ENCODE peak calls at places on chromosome 19, in four cellular contexts. S, Q, T and O are unnamed samples.

GRCh38 chr19:45815501-45816216 is 551 bp upstream of the RSPH6A start:
- DNase-seq in S (no peak), Q (no peak), T (no peak), O (no peak)

GRCh38 chr19:1082165-1082927 is 12.8 kb downstream of the POLR2E start:
- DNase-seq in S (peak), Q (peak), T (no peak), O (no peak)

GRCh38 chr19:6100284-6100915 is 9.9 kb downstream of the RFX2 start:
- DNase-seq in S (no peak), Q (peak), T (no peak), O (no peak)

GRCh38 chr19:480016-480855 is 16.1 kb upstream of the MADCAM1 start:
- DNase-seq in S (peak), Q (peak), T (peak), O (peak)

GRCh38 chr19:55165952-55166529 is 372 bp downstream of the DNAAF3 start:
- DNase-seq in S (peak), Q (peak), T (peak), O (peak)

GRCh38 chr19:3075605-3076431 is 13.5 kb upstream of the TLE5 start:
- DNase-seq in S (peak), Q (peak), T (no peak), O (peak)

GRCh38 chr19:2039082-2039958 is 11.7 kb downstream of the MKNK2 start:
- DNase-seq in S (no peak), Q (no peak), T (no peak), O (no peak)

GRCh38 chr19:10007366-10007765 is 2.9 kb downstream of the COL5A3 start:
- DNase-seq in S (no peak), Q (no peak), T (no peak), O (no peak)

GRCh38 chr19:49799798-49800376 is 13.2 kb downstream of the FUZ start:
- DNase-seq in S (no peak), Q (peak), T (no peak), O (no peak)

GRCh38 chr19:39129116-39129515 is 3.5 kb downstream of the PAK4 start:
- DNase-seq in S (no peak), Q (no peak), T (no peak), O (no peak)

GRCh38 chr19:752652-753517 is 2.0 kb downstream of the MISP start:
- DNase-seq in S (peak), Q (no peak), T (no peak), O (no peak)

GRCh38 chr19:15201374-15202023 is 704 bp upstream of the NOTCH3 start:
- DNase-seq in S (no peak), Q (no peak), T (no peak), O (no peak)

GRCh38 chr19:41995959-41996797 is 2.1 kb upstream of the ATP1A3 start:
- DNase-seq in S (no peak), Q (no peak), T (peak), O (peak)

GRCh38 chr19:6060600-6061391 is 49.5 kb downstream of the RFX2 start:
- DNase-seq in S (peak), Q (peak), T (no peak), O (no peak)

GRCh38 chr19:13267131-13267530 is 116.9 kb downstream of the IER2 start:
- DNase-seq in S (no peak), Q (no peak), T (no peak), O (no peak)

GRCh38 chr19:1161716-1162115 is 12.4 kb downstream of the SBNO2 start:
- DNase-seq in S (peak), Q (no peak), T (no peak), O (no peak)

GRCh38 chr19:38684078-38684861 is 36.8 kb downstream of the ACTN4 start:
- DNase-seq in S (peak), Q (peak), T (peak), O (no peak)

GRCh38 chr19:16327501-16327900 is 2.9 kb downstream of the KLF2 start:
- DNase-seq in S (no peak), Q (peak), T (no peak), O (no peak)

GRCh38 chr19:48391100-48392005 is at the start of gene KDELR1:
- DNase-seq in S (peak), Q (peak), T (peak), O (peak)

GRCh38 chr19:45147835-45148676 is 12.7 kb downstream of the NKPD1 start:
- DNase-seq in S (no peak), Q (no peak), T (no peak), O (no peak)

GRCh38 chr19:57934820-57935665 is at the start of gene ZNF418:
- DNase-seq in S (peak), Q (peak), T (peak), O (peak)

GRCh38 chr19:55082023-55082851 is 6.6 kb downstream of the EPS8L1 start:
- DNase-seq in S (no peak), Q (peak), T (no peak), O (no peak)

GRCh38 chr19:43525836-43526771 is 897 bp downstream of the ETHE1 start:
- DNase-seq in S (peak), Q (peak), T (no peak), O (no peak)

GRCh38 chr19:7545295-7545694 is 9.8 kb downstream of the PNPLA6 start:
- DNase-seq in S (no peak), Q (no peak), T (no peak), O (no peak)

GRCh38 chr19:46351241-46352041 is 4.6 kb downstream of the PPP5C start:
- DNase-seq in S (peak), Q (no peak), T (peak), O (no peak)

GRCh38 chr19:37954421-37954874 is 47.4 kb downstream of the SIPA1L3 start:
- DNase-seq in S (no peak), Q (no peak), T (no peak), O (no peak)

GRCh38 chr19:14768001-14768400 is 10.4 kb downstream of the ADGRE2 start:
- DNase-seq in S (no peak), Q (no peak), T (no peak), O (no peak)

GRCh38 chr19:47415953-47416666 is 3.2 kb downstream of the MEIS3 start:
- DNase-seq in S (no peak), Q (no peak), T (no peak), O (no peak)

GRCh38 chr19:10114651-10115391 is 3.3 kb downstream of the P2RY11 start:
- DNase-seq in S (no peak), Q (no peak), T (no peak), O (no peak)

GRCh38 chr19:51311388-51312257 is at the start of gene IGLON5:
- DNase-seq in S (no peak), Q (no peak), T (peak), O (peak)

GRCh38 chr19:53631949-53632407 is at the start of gene DPRX:
- DNase-seq in S (no peak), Q (no peak), T (no peak), O (no peak)

GRCh38 chr19:29503785-29504184 is 22.0 kb upstream of the VSTM2B start:
- DNase-seq in S (no peak), Q (no peak), T (no peak), O (no peak)